ENCODE peak calls at places on chromosomes 4 and X, in six cellular contexts. A is transverse colon, G is HepG2, I is A549, M is tibial nerve, R is sigmoid colon. L is an unnamed sample.
A peak's percentile ranks its signal among the peaks of the same experiment; 100 is the strongest.

GRCh38 chr4:76053730-76054129 is 17.9 kb upstream of the CXCL11 start:
- DNase-seq in A (no peak), G (peak; percentile 35), I (no peak), M (no peak), R (no peak), L (no peak)

GRCh38 chr4:26731342-26731741 is 129.3 kb upstream of the STIM2 start:
- DNase-seq in A (no peak), G (no peak), I (no peak), M (no peak), R (no peak), L (no peak)

GRCh38 chrX:97389761-97390192 is 506.1 kb downstream of the RPA4 start:
- DNase-seq in A (no peak), G (no peak), I (no peak), M (no peak), R (no peak), L (no peak)

GRCh38 chrX:46642145-46642544 is 68.6 kb downstream of the CHST7 start:
- DNase-seq in A (no peak), G (peak; percentile 11), I (peak; percentile 7), M (no peak), R (no peak), L (no peak)

GRCh38 chr4:16573181-16573580 is 325.3 kb downstream of the LDB2 start:
- DNase-seq in A (no peak), G (no peak), I (no peak), M (no peak), R (no peak), L (no peak)

GRCh38 chrX:34918091-34918736 is 24.4 kb upstream of the FAM47B start:
- DNase-seq in A (no peak), G (no peak), I (peak; percentile 8), M (no peak), R (no peak), L (no peak)

GRCh38 chrX:41634284-41634683 is 54.5 kb upstream of the GPR34 start:
- DNase-seq in A (no peak), G (no peak), I (no peak), M (no peak), R (no peak), L (no peak)

GRCh38 chr4:122045533-122045932 is 93.7 kb upstream of the TRPC3 start:
- DNase-seq in A (no peak), G (peak; percentile 4), I (no peak), M (no peak), R (no peak), L (no peak)

GRCh38 chr4:175584172-175584571 is 227.9 kb downstream of the GPM6A start:
- DNase-seq in A (no peak), G (no peak), I (no peak), M (no peak), R (no peak), L (no peak)

GRCh38 chr4:85127653-85128052 is 161.2 kb upstream of the WDFY3 start:
- DNase-seq in A (no peak), G (peak; percentile 34), I (peak; percentile 35), M (no peak), R (no peak), L (no peak)

GRCh38 chr4:169335331-169335730 is 64.6 kb upstream of the SH3RF1 start:
- DNase-seq in A (no peak), G (no peak), I (no peak), M (no peak), R (no peak), L (no peak)

GRCh38 chr4:185583813-185584212 is 48.5 kb upstream of the PDLIM3 start:
- DNase-seq in A (no peak), G (no peak), I (no peak), M (no peak), R (no peak), L (no peak)

GRCh38 chrX:49171752-49172279 is at the start of gene PLP2:
- DNase-seq in A (peak; percentile 79), G (no peak), I (no peak), M (no peak), R (peak; percentile 85), L (no peak)

GRCh38 chrX:96483642-96484160 is 200.9 kb upstream of the DIAPH2 start:
- DNase-seq in A (no peak), G (no peak), I (no peak), M (no peak), R (no peak), L (no peak)

GRCh38 chr4:4761128-4761991 is 98.1 kb upstream of the MSX1 start:
- DNase-seq in A (no peak), G (peak; percentile 20), I (no peak), M (no peak), R (no peak), L (no peak)

GRCh38 chrX:50913520-50913919 is 3.0 kb downstream of the BMP15 start:
- DNase-seq in A (no peak), G (no peak), I (no peak), M (no peak), R (no peak), L (no peak)

GRCh38 chr4:4438891-4439290 is 52.0 kb downstream of the NSG1 start:
- DNase-seq in A (no peak), G (no peak), I (no peak), M (no peak), R (no peak), L (no peak)

GRCh38 chrX:132488092-132488749 is 617 bp downstream of the MBNL3 start:
- DNase-seq in A (peak; percentile 33), G (no peak), I (no peak), M (no peak), R (no peak), L (no peak)

GRCh38 chr4:13527192-13527982 is 16.9 kb downstream of the NKX3-2 start:
- DNase-seq in A (no peak), G (no peak), I (no peak), M (no peak), R (peak; percentile 54), L (no peak)

GRCh38 chr4:152369203-152369902 is 166.5 kb downstream of the FBXW7 start:
- DNase-seq in A (no peak), G (no peak), I (no peak), M (no peak), R (no peak), L (no peak)

GRCh38 chrX:95367286-95367685 is 1317.4 kb upstream of the DIAPH2 start:
- DNase-seq in A (no peak), G (no peak), I (no peak), M (no peak), R (no peak), L (no peak)

GRCh38 chr4:12679217-12679616 is 804.9 kb downstream of the RAB28 start:
- DNase-seq in A (no peak), G (peak; percentile 2), I (no peak), M (no peak), R (no peak), L (no peak)

GRCh38 chrX:78710146-78710545 is 37.4 kb upstream of the LPAR4 start:
- DNase-seq in A (no peak), G (no peak), I (no peak), M (no peak), R (no peak), L (no peak)

GRCh38 chr4:41072021-41072777 is 142.1 kb downstream of the APBB2 start:
- DNase-seq in A (no peak), G (no peak), I (no peak), M (no peak), R (no peak), L (no peak)

GRCh38 chr4:61275214-61275613 is 75.1 kb downstream of the ADGRL3 start:
- DNase-seq in A (no peak), G (no peak), I (no peak), M (no peak), R (no peak), L (no peak)

GRCh38 chr4:145276044-145276443 is 95.7 kb upstream of the OTUD4 start:
- DNase-seq in A (no peak), G (no peak), I (no peak), M (no peak), R (no peak), L (no peak)

GRCh38 chrX:40734956-40735317 is 405 bp downstream of the MED14 start:
- DNase-seq in A (peak; percentile 37), G (no peak), I (peak; percentile 21), M (no peak), R (peak; percentile 67), L (no peak)

GRCh38 chr4:8281519-8282133 is 12.1 kb downstream of the HTRA3 start:
- DNase-seq in A (peak; percentile 33), G (no peak), I (no peak), M (peak; percentile 37), R (peak; percentile 93), L (no peak)

GRCh38 chr4:171340282-171340681 is 472.9 kb upstream of the GALNTL6 start:
- DNase-seq in A (no peak), G (no peak), I (no peak), M (no peak), R (no peak), L (no peak)

DNA sequence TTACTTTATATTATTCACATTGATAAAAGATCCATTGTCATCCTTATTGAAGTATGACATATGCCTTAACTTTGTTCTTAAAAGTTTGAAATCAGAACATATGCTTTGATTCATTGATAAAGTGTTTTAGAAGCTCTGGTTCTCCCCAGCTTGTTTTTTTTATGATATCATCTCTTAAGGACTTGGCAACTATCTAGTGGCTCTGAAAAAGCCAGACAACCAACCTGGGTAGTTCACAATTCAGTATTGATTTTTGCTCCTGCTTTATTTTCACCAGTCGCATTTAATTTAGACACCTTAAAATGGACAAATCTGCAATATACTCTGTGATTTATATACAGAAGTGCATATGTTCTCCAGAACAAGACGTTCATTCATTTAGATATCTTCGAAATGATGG is 70.1 kb downstream of the GRIA2 start:
- DNase-seq in A (no peak), G (no peak), I (no peak), M (no peak), R (no peak), L (no peak)
- H3K4me3 ChIP-seq in A (no peak overlapping the region), G (no peak overlapping the region), I (no peak overlapping the region), M (no peak overlapping the region), R (no peak overlapping the region), L (no peak overlapping the region)

GRCh38 chrX:3312109-3312508 is 34.3 kb downstream of the MXRA5 start:
- DNase-seq in A (no peak), G (no peak), I (no peak), M (no peak), R (no peak), L (no peak)
- H3K4me1 ChIP-seq in A (no peaks in the 10 kb centered on the region), G (no peaks in the 10 kb centered on the region), I (no peaks in the 10 kb centered on the region), M (no peaks in the 10 kb centered on the region), R (no peaks in the 10 kb centered on the region), L (no peaks in the 10 kb centered on the region)

DNA sequence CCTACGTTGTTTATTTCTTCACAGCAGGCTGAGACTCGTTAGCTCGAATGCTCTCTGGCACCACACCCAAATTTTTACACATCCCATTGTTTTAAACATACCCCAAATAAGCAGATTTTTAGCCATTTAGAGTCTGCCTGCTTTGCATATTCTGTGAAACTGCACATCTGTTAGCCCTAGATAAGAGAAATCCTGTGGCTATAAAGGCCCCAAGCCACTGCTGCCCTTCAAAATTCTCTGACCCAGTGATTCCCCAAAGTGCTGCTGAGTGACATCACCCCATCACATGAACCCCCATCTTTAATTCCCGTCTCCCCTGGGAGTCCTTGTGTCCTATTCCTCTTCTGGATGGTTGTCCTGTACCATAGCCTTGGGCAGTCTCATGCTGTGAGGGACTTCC is 20.8 kb downstream of the TEX13C start:
- DNase-seq in A (no peak), G (no peak), I (no peak), M (no peak), R (no peak), L (no peak)
- TF ChIP-seq EP300 in A (no peak), G (no peak), I (no peak), M (no peak), R (no peak), L (no peak)

DNA sequence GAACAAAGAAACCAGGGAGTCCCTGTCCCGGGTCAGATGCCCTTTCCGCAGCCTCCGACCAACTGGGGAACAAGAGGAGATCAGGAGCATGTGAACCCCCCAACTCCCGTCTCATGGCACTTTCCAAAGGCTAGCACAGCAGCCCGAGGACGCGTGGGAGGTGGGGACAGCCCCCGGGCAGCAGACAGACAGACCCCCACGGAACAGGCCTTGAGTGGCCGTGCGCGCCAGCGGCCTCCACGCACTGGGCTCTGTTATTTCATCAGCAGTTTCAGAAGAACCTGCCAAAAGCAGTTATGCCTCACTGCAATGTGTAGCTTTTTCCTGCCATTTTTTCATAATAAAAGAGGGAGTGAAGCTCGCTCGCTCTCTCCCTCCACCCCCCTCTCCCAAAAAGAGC is 349 bp upstream of the FGF16 start:
- DNase-seq in A (no peak), G (no peak), I (no peak), M (no peak), R (no peak), L (no peak)
- H3K4me3 ChIP-seq in A (no peak overlapping the region), G (no peak overlapping the region), I (no peak overlapping the region), M (peak overlapping the region; percentile 9), R (peak overlapping the region; percentile 16), L (peak overlapping the region; percentile 35)